ENCODE peak calls at places on chromosomes 11 and 22, in five cellular contexts. I, N, P, X and Z are unnamed samples.

GRCh38 chr11:28696591-28696990 is 588.4 kb downstream of the METTL15 start:
- ATAC-seq in P (no peak), X (no peak), I (no peak), N (no peak), Z (no peak)

GRCh38 chr11:111001986-111002616 is 243.4 kb upstream of the POU2AF2 start:
- ATAC-seq in I (no peak), P (peak; percentile 42), X (no peak), N (no peak), Z (peak; percentile 49)

GRCh38 chr11:100830295-100830694 is 143.2 kb downstream of the ARHGAP42 start:
- ATAC-seq in P (peak; percentile 77), X (peak; percentile 53), I (no peak), N (no peak), Z (no peak)

GRCh38 chr11:61028135-61028729 is 56.8 kb downstream of the CD6 start:
- ATAC-seq in X (no peak), I (peak; percentile 41), P (no peak), N (no peak), Z (peak; percentile 59)

GRCh38 chr22:38921126-38921525 is 36.3 kb upstream of the APOBEC3A start:
- ATAC-seq in X (no peak), P (no peak), N (no peak), I (no peak), Z (no peak)

GRCh38 chr11:125990244-125990643 is 44.4 kb downstream of the VSIG10L2 start:
- ATAC-seq in X (peak; percentile 30), I (no peak), P (peak; percentile 92), N (no peak), Z (peak; percentile 72)

GRCh38 chr22:27518583-27519437 is 282.7 kb downstream of the MN1 start:
- ATAC-seq in N (no peak), I (no peak), P (no peak), X (no peak), Z (no peak)

GRCh38 chr11:28858076-28858475 is 749.9 kb downstream of the METTL15 start:
- ATAC-seq in I (no peak), N (no peak), X (no peak), P (no peak), Z (no peak)

GRCh38 chr22:11598492-11599440 is 3929.2 kb upstream of the OR11H1 start:
- ATAC-seq in X (peak; percentile 66), N (no peak), P (no peak), I (no peak), Z (no peak)

GRCh38 chr11:109405671-109406070 is 16.3 kb upstream of the C11orf87 start:
- ATAC-seq in N (no peak), X (no peak), P (no peak), I (no peak), Z (no peak)

GRCh38 chr22:44765571-44766285 is 13.4 kb downstream of the ARHGAP8 start:
- ATAC-seq in X (peak; percentile 27), P (peak; percentile 29), N (no peak), I (no peak), Z (no peak)

GRCh38 chr11:92384316-92384715 is 159.7 kb downstream of the FAT3 start:
- ATAC-seq in N (no peak), P (no peak), I (no peak), X (no peak), Z (no peak)

GRCh38 chr11:134746609-134747008 is 334.6 kb upstream of the B3GAT1 start:
- ATAC-seq in N (no peak), P (no peak), X (no peak), I (no peak), Z (no peak)

GRCh38 chr11:26734706-26735105 is 12.8 kb upstream of the SLC5A12 start:
- ATAC-seq in N (no peak), P (no peak), X (no peak), I (no peak), Z (no peak)

GRCh38 chr11:68373810-68374501 is 61.6 kb downstream of the LRP5 start:
- ATAC-seq in N (no peak), I (no peak), P (peak; percentile 13), X (no peak), Z (no peak)

GRCh38 chr11:75499423-75500305 is 26.1 kb downstream of the GDPD5 start:
- ATAC-seq in I (no peak), N (peak; percentile 60), X (peak; percentile 38), P (peak; percentile 62), Z (no peak)

GRCh38 chr22:19432092-19432844 is at the start of gene MRPL40:
- ATAC-seq in N (peak; percentile 92), P (peak; percentile 98), X (peak; percentile 98), I (peak; percentile 89), Z (peak; percentile 85)

GRCh38 chr22:50660306-50660705 is 12.3 kb upstream of the SHANK3 start:
- ATAC-seq in P (no peak), N (no peak), X (no peak), I (no peak), Z (no peak)

GRCh38 chr11:74035264-74035663 is 26.4 kb upstream of the UCP3 start:
- ATAC-seq in X (no peak), I (no peak), P (no peak), N (peak; percentile 20), Z (no peak)

GRCh38 chr11:126969865-126970479 is 30.6 kb downstream of the KIRREL3 start:
- ATAC-seq in X (no peak), P (peak; percentile 88), I (no peak), N (peak; percentile 87), Z (no peak)